ENCODE peak calls at places on chromosomes 6 and 20, in five cellular contexts. C is endothelial cell, H is NCI-H1930, K is anterior cingulate cortex, F is T47D. Y is an unnamed sample.

GRCh38 chr6:4336778-4337442 is 201.5 kb upstream of the ECI2 start:
- DNase-seq in C (no peak), H (no peak), K (no peak), F (no peak), Y (no peak)

GRCh38 chr6:139708342-139709199 is 334.1 kb upstream of the CITED2 start:
- DNase-seq in C (no peak), H (no peak), K (no peak), F (no peak), Y (no peak)

GRCh38 chr6:169099411-169100202 is 154.0 kb downstream of the THBS2 start:
- DNase-seq in C (no peak), H (no peak), K (no peak), F (no peak), Y (no peak)

GRCh38 chr6:151917531-151918329 is 110.2 kb downstream of the ESR1 start:
- DNase-seq in C (no peak), H (no peak), K (no peak), F (no peak), Y (no peak)

GRCh38 chr20:35285806-35286076 is 1.2 kb upstream of the EIF6 start:
- DNase-seq in C (no peak), H (no peak), K (no peak), F (no peak), Y (no peak)

GRCh38 chr6:132749111-132749510 is 8.6 kb downstream of the VNN2 start:
- DNase-seq in C (no peak), H (no peak), K (no peak), F (no peak), Y (no peak)

GRCh38 chr20:45470939-45471338 is 1.4 kb downstream of the WFDC2 start:
- DNase-seq in C (no peak), H (no peak), K (peak; percentile 27), F (no peak), Y (no peak)

GRCh38 chr20:12573428-12573827 is 435.3 kb upstream of the SPTLC3 start:
- DNase-seq in C (no peak), H (no peak), K (no peak), F (no peak), Y (no peak)

GRCh38 chr20:51650685-51651134 is 108.2 kb upstream of the NFATC2 start:
- DNase-seq in C (no peak), H (no peak), K (no peak), F (no peak), Y (no peak)

GRCh38 chr6:17101422-17102257 is at the start of gene STMND1:
- DNase-seq in C (no peak), H (peak; percentile 69), K (no peak), F (peak; percentile 49), Y (no peak)

GRCh38 chr20:38723069-38723981 is 961 bp upstream of the SLC32A1 start:
- DNase-seq in C (peak; percentile 25), H (no peak), K (no peak), F (no peak), Y (peak; percentile 36)

GRCh38 chr20:15942130-15942529 is 631.1 kb downstream of the KIF16B start:
- DNase-seq in C (no peak), H (no peak), K (no peak), F (no peak), Y (no peak)

GRCh38 chr6:105608393-105608705 is 205.5 kb upstream of the PREP start:
- DNase-seq in C (no peak), H (no peak), K (no peak), F (no peak), Y (no peak)

GRCh38 chr6:95723638-95724037 is 146.3 kb downstream of the MANEA start:
- DNase-seq in C (no peak), H (no peak), K (no peak), F (no peak), Y (no peak)

GRCh38 chr6:121645100-121645745 is 209.8 kb downstream of the GJA1 start:
- DNase-seq in C (no peak), H (no peak), K (no peak), F (no peak), Y (no peak)

GRCh38 chr20:31908424-31908823 is 38.0 kb downstream of the TTLL9 start:
- DNase-seq in C (no peak), H (no peak), K (no peak), F (no peak), Y (no peak)

GRCh38 chr6:88177961-88178464 is 11.9 kb upstream of the CNR1 start:
- DNase-seq in C (no peak), H (no peak), K (no peak), F (no peak), Y (no peak)

GRCh38 chr6:139778113-139778512 is 403.7 kb upstream of the CITED2 start:
- DNase-seq in C (no peak), H (no peak), K (no peak), F (no peak), Y (no peak)

GRCh38 chr20:59171986-59172385 is 8.4 kb downstream of the ZNF831 start:
- DNase-seq in C (no peak), H (no peak), K (no peak), F (no peak), Y (no peak)

GRCh38 chr6:40715501-40716403 is 128.6 kb upstream of the LRFN2 start:
- DNase-seq in C (no peak), H (no peak), K (no peak), F (no peak), Y (no peak)

GRCh38 chr6:15885624-15886023 is 222.8 kb upstream of the DTNBP1 start:
- DNase-seq in C (no peak), H (no peak), K (no peak), F (no peak), Y (no peak)

GRCh38 chr20:13199279-13199678 is 21.8 kb upstream of the ISM1 start:
- DNase-seq in C (no peak), H (no peak), K (no peak), F (no peak), Y (no peak)

GRCh38 chr20:44070139-44070900 is 116.7 kb downstream of the JPH2 start:
- DNase-seq in C (no peak), H (no peak), K (peak; percentile 10), F (no peak), Y (no peak)

GRCh38 chr6:17178301-17178700 is 76.5 kb downstream of the STMND1 start:
- DNase-seq in C (no peak), H (no peak), K (no peak), F (no peak), Y (no peak)

GRCh38 chr20:36467076-36467999 is 74.0 kb upstream of the MYL9 start:
- DNase-seq in C (no peak), H (no peak), K (no peak), F (no peak), Y (peak; percentile 57)

GRCh38 chr6:89500486-89501020 is 67.6 kb downstream of the ANKRD6 start:
- DNase-seq in C (no peak), H (no peak), K (no peak), F (no peak), Y (no peak)

GRCh38 chr20:1718604-1719384 is 61.2 kb upstream of the SIRPG start:
- DNase-seq in C (no peak), H (no peak), K (no peak), F (no peak), Y (no peak)

GRCh38 chr6:487956-488355 is 96.4 kb downstream of the IRF4 start:
- DNase-seq in C (no peak), H (no peak), K (peak; percentile 94), F (no peak), Y (no peak)

GRCh38 chr6:157982580-157983438 is 1.1 kb downstream of the SYNJ2 start:
- DNase-seq in C (no peak), H (no peak), K (peak; percentile 38), F (no peak), Y (no peak)

GRCh38 chr6:74369556-74369993 is 673.6 kb downstream of the CD109 start:
- DNase-seq in C (no peak), H (no peak), K (no peak), F (no peak), Y (no peak)

GRCh38 chr20:4666001-4666470 is 55.7 kb upstream of the PRND start:
- DNase-seq in C (no peak), H (no peak), K (no peak), F (no peak), Y (no peak)

Y was measured in D721Med.